ENCODE peak calls at places on chromosomes 16 and 17, in nine cellular contexts. V is H54, B is breast epithelium, I is heart left ventricle, K is tibial nerve, X is prostate gland, C is body of pancreas, H is Peyer's patch, M is sigmoid colon. P is an unnamed sample.

GRCh38 chr16:17448640-17449638 is 21.8 kb downstream of the XYLT1 start:
- DNase-seq in B (no peak), K (peak), C (peak), X (no peak), M (no peak), V (no peak), I (peak), H (no peak), P (no peak)

GRCh38 chr16:3182608-3183444 is 5.2 kb upstream of the OR1F1 start:
- DNase-seq in M (no peak), H (no peak), C (peak), I (no peak), V (peak), B (no peak), K (no peak), X (no peak), P (peak)

GRCh38 chr17:82946081-82946480 is 106.3 kb upstream of the ZNF750 start:
- DNase-seq in M (no peak), B (no peak), C (no peak), X (no peak), I (no peak), V (no peak), H (no peak), K (no peak), P (no peak)

GRCh38 chr17:4948997-4949320 is 629 bp upstream of the PFN1 start:
- DNase-seq in I (peak), H (peak), K (no peak), M (peak), V (peak), C (peak), X (peak), B (peak), P (peak)

GRCh38 chr17:28712037-28712704 is 483 bp upstream of the PROCA1 start:
- DNase-seq in C (no peak), I (peak), V (no peak), B (no peak), X (no peak), H (no peak), M (no peak), K (peak), P (peak)

GRCh38 chr16:85894266-85894665 is 4.7 kb upstream of the IRF8 start:
- DNase-seq in C (peak), V (no peak), I (no peak), K (no peak), M (no peak), B (no peak), X (no peak), H (peak), P (no peak)

GRCh38 chr17:78278139-78278741 is 46.8 kb downstream of the TMEM235 start:
- DNase-seq in V (no peak), B (no peak), K (no peak), C (no peak), I (no peak), X (no peak), H (peak), M (no peak), P (no peak)

GRCh38 chr17:10041916-10042588 is 137.0 kb upstream of the RCVRN start:
- DNase-seq in I (no peak), C (no peak), X (no peak), M (no peak), B (no peak), V (no peak), K (no peak), H (no peak), P (no peak)

GRCh38 chr17:42077770-42078169 is 20.5 kb downstream of the ZNF385C start:
- DNase-seq in X (no peak), I (no peak), B (no peak), H (no peak), M (no peak), C (no peak), V (no peak), K (no peak), P (no peak)

GRCh38 chr17:65278050-65278819 is 141.1 kb downstream of the RGS9 start:
- DNase-seq in M (no peak), X (peak), C (peak), K (no peak), H (peak), B (no peak), I (no peak), V (peak), P (peak)

GRCh38 chr17:49820773-49821172 is 27.1 kb downstream of the TAC4 start:
- DNase-seq in V (no peak), X (no peak), K (no peak), M (no peak), I (no peak), C (no peak), B (no peak), H (no peak), P (no peak)

GRCh38 chr17:79033741-79034501 is 10.0 kb downstream of the C1QTNF1 start:
- DNase-seq in C (no peak), V (no peak), M (peak), H (no peak), B (peak), X (peak), K (no peak), I (peak), P (no peak)

GRCh38 chr17:60729854-60730253 is 52.2 kb downstream of the BCAS3 start:
- DNase-seq in B (no peak), H (no peak), C (no peak), V (no peak), I (no peak), X (no peak), K (no peak), M (no peak), P (no peak)

DNA sequence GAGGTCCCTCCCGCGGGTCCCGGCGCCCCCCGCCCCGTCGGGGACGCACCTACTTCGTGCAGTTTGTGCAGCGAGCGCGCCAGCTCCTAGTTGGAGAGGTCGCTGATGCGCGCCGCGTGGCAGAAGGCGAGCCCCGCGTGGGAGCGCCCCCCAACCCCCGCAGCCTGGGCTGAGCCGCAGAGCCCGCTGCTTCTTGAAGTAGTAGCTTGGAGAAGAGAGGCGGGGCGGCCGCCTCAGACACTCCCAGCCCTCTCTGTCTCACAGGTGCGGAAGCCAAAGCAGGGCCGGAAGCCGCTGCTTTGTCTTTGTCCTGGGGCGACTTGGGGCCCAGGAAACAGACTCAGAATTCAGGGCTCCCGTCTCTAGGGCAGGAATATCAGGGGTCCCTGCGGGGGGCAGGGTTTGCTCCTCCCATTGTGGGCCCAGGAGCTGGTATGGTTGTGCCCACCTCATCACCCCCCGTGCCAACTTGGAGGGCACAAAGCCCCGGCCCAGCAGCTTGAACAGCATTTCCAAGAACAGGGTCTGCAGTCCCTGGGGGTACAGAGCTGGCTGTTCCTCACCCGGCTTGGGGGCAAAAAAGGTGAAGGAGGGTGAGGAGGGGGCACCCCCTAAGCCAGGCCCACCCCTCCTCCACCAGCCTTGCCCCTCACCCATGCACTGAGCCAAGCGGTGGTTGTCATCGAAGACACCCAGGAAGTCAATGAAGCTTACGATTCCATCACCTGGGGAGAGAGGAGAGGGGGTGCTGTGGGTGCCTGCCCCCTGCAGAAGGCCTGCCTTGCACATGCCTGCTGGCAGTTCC is 13.6 kb downstream of the SPATA32 start:
- DNase-seq in B (peak), I (no peak), M (no peak), C (peak), X (peak), H (peak), K (no peak), V (no peak), P (no peak)
- TF ChIP-seq POLR2A in B (no peak), I (no peak), M (no peak), C (no peak), X (no peak), H (no peak), K (no peak), V (no peak), P (peak)

DNA sequence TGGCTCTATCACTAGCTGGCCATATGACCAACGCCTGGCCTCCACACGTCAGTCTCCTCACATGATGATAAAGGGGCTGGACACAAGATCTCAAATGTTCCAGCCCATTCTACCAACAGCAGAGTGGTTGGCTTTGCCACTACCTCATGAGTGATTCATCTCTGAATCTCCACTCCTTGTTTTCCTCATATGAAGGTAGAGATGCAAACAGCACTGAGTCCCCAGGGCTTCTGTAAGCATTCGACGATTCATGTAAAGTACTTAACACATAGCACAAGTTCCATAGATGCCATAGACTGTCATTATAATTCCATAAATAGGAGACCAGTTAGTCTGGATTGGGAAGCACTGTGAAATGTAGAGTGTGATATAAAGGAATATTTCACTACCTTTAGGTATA is 282.0 kb upstream of the ASIC2 start:
- DNase-seq in B (no peak), I (no peak), H (no peak), V (no peak), K (no peak), C (no peak), X (no peak), M (no peak), P (no peak)
- TF ChIP-seq POLR2A in B (no peak), I (no peak), H (no peak), V (no peak), K (no peak), C (no peak), X (no peak), M (no peak), P (no peak)

DNA sequence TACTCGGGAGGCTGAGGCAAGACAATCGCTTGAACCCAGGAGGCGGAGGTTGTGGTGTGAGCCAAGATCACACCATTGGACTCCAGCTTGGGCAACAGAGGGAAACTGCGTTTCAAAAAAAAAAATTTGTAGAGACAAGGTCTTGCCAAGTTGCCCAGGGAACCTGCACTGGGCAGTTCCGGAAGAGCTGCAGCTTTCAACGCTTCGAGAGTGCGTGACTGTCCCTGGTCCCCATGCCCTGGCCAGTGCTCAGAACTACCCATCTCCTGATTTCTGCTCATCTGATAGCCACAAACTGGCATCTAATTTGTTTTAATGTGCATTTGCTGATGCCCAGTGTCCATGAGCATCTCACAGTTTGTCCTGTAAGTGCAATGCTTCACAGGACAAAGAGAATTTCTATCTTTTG is 4.0 kb downstream of the ACTG1 start:
- DNase-seq in M (peak), C (no peak), K (no peak), I (no peak), X (no peak), V (no peak), H (no peak), B (no peak), P (no peak)
- TF ChIP-seq POLR2A in M (no peak), C (no peak), K (no peak), I (no peak), X (no peak), V (peak), H (no peak), B (no peak), P (no peak)

GRCh38 chr17:81052199-81052997 is 17.4 kb downstream of the BAIAP2 start:
- DNase-seq in H (no peak), K (no peak), X (no peak), M (no peak), I (no peak), C (no peak), V (no peak), B (no peak), P (no peak)
- TF ChIP-seq POLR2A in H (no peak), K (no peak), X (no peak), M (no peak), I (no peak), C (no peak), V (no peak), B (no peak), P (no peak)

GRCh38 chr17:48647103-48647963 is 21.2 kb upstream of the HOXB9 start:
- DNase-seq in I (no peak), K (no peak), M (no peak), X (no peak), B (no peak), V (no peak), H (no peak), C (no peak), P (no peak)
- TF ChIP-seq POLR2A in I (no peak), K (no peak), M (no peak), X (no peak), B (no peak), V (no peak), H (peak), C (no peak), P (no peak)

GRCh38 chr16:30354423-30355143 is 525 bp downstream of the CD2BP2 start:
- DNase-seq in H (no peak), X (no peak), K (no peak), M (no peak), C (no peak), V (no peak), B (peak), I (no peak), P (peak)

GRCh38 chr16:30353438-30354129 is 1.5 kb downstream of the CD2BP2 start:
- DNase-seq in X (no peak), K (no peak), C (no peak), I (no peak), H (peak), M (no peak), B (peak), V (no peak), P (no peak)

GRCh38 chr16:30356401-30357084 is 1.4 kb upstream of the CD2BP2 start:
- DNase-seq in I (no peak), H (no peak), M (no peak), B (no peak), V (no peak), K (no peak), C (no peak), X (no peak), P (no peak)

GRCh38 chr16:30355954-30356308 is 823 bp upstream of the CD2BP2 start:
- DNase-seq in K (no peak), V (no peak), M (no peak), X (no peak), C (no peak), B (no peak), I (no peak), H (no peak), P (no peak)

GRCh38 chr16:30355144-30355953 is at the start of gene CD2BP2:
- DNase-seq in B (peak), V (peak), I (peak), K (peak), M (peak), C (peak), X (peak), H (peak), P (peak)
- TF ChIP-seq POLR2A in B (no peak), V (peak), I (peak), K (peak), M (peak), C (peak), X (peak), H (peak), P (peak)

GRCh38 chr16:71562552-71562951 is 14.3 kb downstream of the TAT start:
- DNase-seq in H (no peak), K (no peak), X (no peak), C (no peak), V (no peak), I (no peak), M (no peak), B (no peak), P (no peak)

GRCh38 chr16:71567931-71568330 is 9.0 kb downstream of the TAT start:
- DNase-seq in B (no peak), K (no peak), V (no peak), C (no peak), M (no peak), H (no peak), X (no peak), I (no peak), P (no peak)

GRCh38 chr16:71568541-71568940 is 8.4 kb downstream of the TAT start:
- DNase-seq in X (no peak), M (no peak), H (no peak), V (no peak), B (no peak), I (no peak), K (no peak), C (peak), P (no peak)

GRCh38 chr16:71564377-71564967 is 12.4 kb downstream of the TAT start:
- DNase-seq in I (no peak), C (no peak), M (no peak), H (no peak), X (no peak), B (no peak), V (no peak), K (peak), P (no peak)

GRCh38 chr16:71565812-71566700 is 10.8 kb downstream of the TAT start:
- DNase-seq in K (no peak), I (no peak), C (no peak), M (no peak), V (no peak), H (no peak), B (no peak), X (no peak), P (no peak)
- TF ChIP-seq POLR2A in K (no peak), I (no peak), C (no peak), M (no peak), V (no peak), H (no peak), B (no peak), X (no peak), P (no peak)

GRCh38 chr17:38702166-38702899 is 2.7 kb upstream of the MLLT6 start:
- DNase-seq in X (peak), C (peak), I (peak), B (peak), M (peak), K (peak), V (peak), H (peak), P (peak)
- TF ChIP-seq POLR2A in X (peak), C (peak), I (peak), B (peak), M (peak), K (peak), V (peak), H (peak), P (peak)

P was measured in erythroblast.